ENCODE peak calls at places on chromosomes 1 and 21, in four cellular contexts. T, V, K and Z are unnamed samples.
A peak's percentile ranks its signal among the peaks of the same experiment; 100 is the strongest.

GRCh38 chr1:24384251-24385090 is 29.1 kb downstream of the STPG1 start:
- DNase-seq in K (no peak), V (no peak), T (no peak), Z (no peak)

GRCh38 chr1:226821719-226822085 is 48.7 kb upstream of the PSEN2 start:
- DNase-seq in K (no peak), T (no peak), V (no peak), Z (no peak)

GRCh38 chr1:52695627-52696026 is 2.5 kb downstream of the COA7 start:
- DNase-seq in T (no peak), K (no peak), V (no peak), Z (no peak)

GRCh38 chr1:186511761-186512637 is 51.1 kb upstream of the PDC start:
- DNase-seq in V (no peak), K (no peak), T (no peak), Z (no peak)

GRCh38 chr1:232630047-232630893 is at the start of gene SIPA1L2:
- DNase-seq in V (no peak), K (peak; percentile 8), T (peak; percentile 52), Z (peak; percentile 94)

GRCh38 chr1:198628064-198628455 is 10.8 kb upstream of the PTPRC start:
- DNase-seq in T (no peak), V (no peak), K (no peak), Z (no peak)

GRCh38 chr1:172952541-172952940 is 98.2 kb downstream of the TNFSF18 start:
- DNase-seq in K (no peak), V (no peak), T (no peak), Z (no peak)

GRCh38 chr1:9229549-9229948 is 5.0 kb upstream of the H6PD start:
- DNase-seq in K (no peak), T (no peak), V (no peak), Z (no peak)

GRCh38 chr1:22739648-22740385 is 29.2 kb downstream of the EPHB2 start:
- DNase-seq in V (peak; percentile 56), T (no peak), K (no peak), Z (no peak)

GRCh38 chr1:28815533-28815932 is 3.6 kb downstream of the OPRD1 start:
- DNase-seq in T (no peak), K (no peak), V (no peak), Z (no peak)

GRCh38 chr21:35783686-35784085 is 276.6 kb downstream of the SETD4 start:
- DNase-seq in K (no peak), V (no peak), T (no peak), Z (no peak)
- TF ChIP-seq ETV6 in K (no peak), V (no peak), T (no peak), Z (no peak)

GRCh38 chr21:15301014-15301413 is 236.2 kb upstream of the NRIP1 start:
- DNase-seq in V (no peak), K (no peak), T (no peak), Z (no peak)
- TF ChIP-seq USF2 in V (no peak), K (no peak), T (no peak), Z (no peak)

GRCh38 chr21:30083120-30083945 is 83.3 kb downstream of the CLDN17 start:
- DNase-seq in V (no peak), K (no peak), T (no peak), Z (peak; percentile 71)
- TF ChIP-seq ETV6 in V (no peak), K (no peak), T (no peak), Z (no peak)

GRCh38 chr1:26307363-26307781 is 936 bp upstream of the UBXN11 start:
- DNase-seq in V (no peak), K (no peak), T (no peak), Z (no peak)
- TF ChIP-seq USF2 in V (no peak), K (no peak), T (no peak), Z (no peak)

GRCh38 chr1:3399732-3400131 is 54.7 kb upstream of the ARHGEF16 start:
- DNase-seq in T (no peak), K (no peak), V (no peak), Z (no peak)
- TF ChIP-seq ETV6 in T (no peak), K (no peak), V (no peak), Z (no peak)

GRCh38 chr1:202046748-202047708 is 36.6 kb downstream of the ELF3 start:
- DNase-seq in T (peak; percentile 63), K (no peak), V (no peak), Z (no peak)
- TF ChIP-seq USF2 in T (no peak), K (no peak), V (no peak), Z (no peak)

DNA sequence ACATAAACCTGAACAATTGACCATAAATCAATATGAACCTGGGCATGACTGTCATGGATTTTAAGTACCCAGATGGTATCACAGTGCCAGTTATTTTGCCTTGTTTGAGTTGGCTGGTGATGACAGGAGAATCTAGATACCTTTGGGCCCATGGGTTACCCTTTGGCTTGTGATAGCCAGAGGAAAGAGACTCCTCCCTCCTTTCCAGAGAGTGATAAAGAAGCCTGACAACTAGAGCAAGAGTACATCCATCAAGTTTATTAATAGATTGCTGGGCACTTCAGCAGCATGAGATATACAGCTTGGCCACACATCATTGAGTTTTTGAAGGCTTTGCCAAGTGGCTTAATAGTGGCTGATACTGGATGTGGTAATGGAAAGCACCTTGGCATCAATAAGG is 6.6 kb upstream of the FMO3 start:
- DNase-seq in V (no peak), K (no peak), T (no peak), Z (no peak)
- TF ChIP-seq ETV6 in V (no peak), K (no peak), T (no peak), Z (no peak)

GRCh38 chr1:47229884-47230691 is 1.9 kb downstream of the TAL1 start:
- DNase-seq in K (no peak), T (no peak), V (no peak), Z (no peak)

GRCh38 chr1:47231314-47232186 is 475 bp downstream of the TAL1 start:
- DNase-seq in T (no peak), K (peak; percentile 1), V (peak; percentile 84), Z (no peak)

GRCh38 chr1:47232187-47232874 is at the start of gene TAL1:
- DNase-seq in K (no peak), T (no peak), V (peak; percentile 94), Z (no peak)

GRCh38 chr1:47229031-47229831 is 2.8 kb downstream of the TAL1 start:
- DNase-seq in T (no peak), K (no peak), V (peak; percentile 75), Z (no peak)

DNA sequence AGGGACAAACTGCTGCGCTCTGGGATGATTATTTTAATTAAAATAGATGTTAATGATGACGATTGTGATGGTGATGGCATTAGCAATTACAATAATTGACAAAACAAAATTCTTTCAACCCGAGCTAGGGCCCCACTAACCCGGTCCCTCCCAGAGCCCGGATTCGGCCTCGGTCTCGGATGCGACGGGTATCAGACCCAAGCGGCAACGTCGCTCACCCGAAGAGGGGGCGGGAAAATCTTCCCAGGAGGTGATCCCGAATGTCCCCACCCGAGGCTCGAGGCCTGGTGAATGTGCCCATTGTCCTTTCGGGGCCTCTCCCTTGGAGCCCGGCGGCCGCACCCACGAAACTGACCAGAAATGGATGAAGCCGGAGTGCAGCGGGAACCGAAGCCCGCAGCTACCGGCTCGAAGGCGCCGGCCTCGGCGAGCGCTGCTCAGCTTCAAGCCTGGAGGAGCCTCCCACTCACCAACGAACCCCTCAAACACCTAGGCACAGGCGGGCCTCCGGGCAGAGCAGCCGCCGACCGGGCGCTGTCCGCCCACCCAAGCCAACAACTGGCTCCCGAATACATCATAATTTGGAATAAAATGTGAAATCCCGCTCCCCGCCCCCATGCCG is 1.2 kb downstream of the TAL1 start:
- DNase-seq in V (no peak), K (no peak), T (no peak), Z (no peak)
- TF ChIP-seq USF2 in V (no peak), K (no peak), T (no peak), Z (no peak)

GRCh38 chr1:94324168-94324544 is 86.8 kb upstream of the ARHGAP29 start:
- DNase-seq in V (no peak), K (no peak), T (no peak), Z (no peak)

GRCh38 chr1:94323311-94324167 is 86.2 kb upstream of the ARHGAP29 start:
- DNase-seq in V (no peak), T (no peak), K (no peak), Z (no peak)

GRCh38 chr1:94321662-94322061 is 84.3 kb upstream of the ARHGAP29 start:
- DNase-seq in T (no peak), V (no peak), K (no peak), Z (no peak)

GRCh38 chr1:94325379-94326302 is 88.3 kb upstream of the ARHGAP29 start:
- DNase-seq in T (peak; percentile 75), V (no peak), K (no peak), Z (no peak)

GRCh38 chr1:94322696-94323095 is 85.3 kb upstream of the ARHGAP29 start:
- DNase-seq in T (no peak), K (no peak), V (no peak), Z (no peak)
- TF ChIP-seq ETV6 in T (no peak), K (no peak), V (no peak), Z (no peak)

GRCh38 chr1:43331688-43332087 is 5.9 kb upstream of the MPL start:
- DNase-seq in V (no peak), K (no peak), T (no peak), Z (no peak)

GRCh38 chr1:43334453-43335205 is 3.0 kb upstream of the MPL start:
- DNase-seq in K (no peak), V (no peak), T (no peak), Z (no peak)

GRCh38 chr1:43325381-43325780 is 12.2 kb upstream of the MPL start:
- DNase-seq in T (no peak), V (no peak), K (no peak), Z (no peak)

GRCh38 chr1:43327549-43328292 is 9.9 kb upstream of the MPL start:
- DNase-seq in T (no peak), K (no peak), V (no peak), Z (no peak)

DNA sequence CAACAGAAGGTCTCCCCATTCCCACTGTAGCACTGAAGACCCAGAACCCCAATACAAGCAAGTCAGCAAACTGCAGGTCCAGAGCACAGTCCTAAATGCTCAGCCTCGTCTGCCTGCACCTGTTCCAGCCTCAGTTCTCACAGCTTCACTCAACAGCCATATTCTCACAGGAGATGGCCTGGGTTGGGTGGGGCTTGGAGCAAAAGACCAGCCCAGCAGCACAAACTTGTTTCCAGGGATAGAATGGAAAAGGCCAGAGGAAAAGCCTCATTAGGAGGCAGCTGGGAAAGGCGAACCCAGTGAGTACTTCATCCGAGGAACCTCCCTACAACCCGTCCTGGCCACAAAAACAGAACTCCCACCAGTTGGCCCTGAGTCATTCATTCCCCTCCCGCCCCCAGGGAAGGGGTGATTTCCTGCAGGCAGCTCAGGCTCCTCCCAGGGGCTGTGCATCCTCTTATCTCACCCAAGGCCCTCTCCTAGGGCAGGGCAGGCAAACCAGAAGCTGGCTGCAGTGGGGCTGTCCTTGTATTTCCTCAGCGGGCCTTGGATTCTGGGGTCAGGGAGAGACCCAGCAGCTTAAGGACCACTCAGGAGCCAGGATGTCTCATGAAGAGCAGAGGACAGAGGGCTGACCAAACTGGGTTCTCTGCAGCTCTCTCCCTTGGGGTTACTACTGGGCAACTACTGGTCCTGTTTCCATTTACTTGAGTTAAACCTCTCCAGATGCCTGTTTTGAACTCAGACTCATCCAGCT is 7.4 kb upstream of the MPL start:
- DNase-seq in K (no peak), V (peak; percentile 97), T (no peak), Z (peak; percentile 31)
- TF ChIP-seq USF2 in K (no peak), V (no peak), T (no peak), Z (no peak)